ENCODE peak calls at places on chromosomes 5 and 9, in eight cellular contexts. G is A549, T is AG04450, M is H7, F is MM.1S, O is esophagus squamous epithelium, U is fibroblast of the aortic adventitia, V is lower lobe of right lung. I is an unnamed sample.

GRCh38 chr9:69385474-69386091 is 60.6 kb downstream of the ENTREP1 start:
- DNase-seq in G (no peak), F (peak), O (no peak), V (peak), U (no peak), M (peak), T (no peak), I (no peak)

GRCh38 chr5:51960617-51961115 is 577.4 kb downstream of the ISL1 start:
- DNase-seq in F (peak), O (no peak), T (no peak), M (no peak), U (peak), V (no peak), G (no peak), I (no peak)

GRCh38 chr9:116116411-116116810 is 37.2 kb upstream of the PAPPA start:
- DNase-seq in M (no peak), U (peak), F (no peak), G (no peak), V (no peak), O (no peak), T (no peak), I (no peak)

GRCh38 chr5:76401801-76402250 is 1.3 kb upstream of the IQGAP2 start:
- DNase-seq in M (no peak), G (no peak), O (no peak), T (no peak), V (peak), U (no peak), F (peak), I (no peak)

GRCh38 chr5:23977996-23978395 is 470.6 kb downstream of the PRDM9 start:
- DNase-seq in V (no peak), G (no peak), U (no peak), T (no peak), M (peak), O (no peak), F (peak), I (no peak)

GRCh38 chr5:54753034-54753433 is 232.4 kb downstream of the ESM1 start:
- DNase-seq in T (no peak), G (no peak), M (no peak), O (no peak), U (peak), F (peak), V (no peak), I (no peak)

GRCh38 chr5:146051678-146052077 is 53.7 kb downstream of the PLAC8L1 start:
- DNase-seq in M (no peak), F (no peak), O (no peak), T (peak), U (peak), G (no peak), V (no peak), I (no peak)

GRCh38 chr5:176441921-176442323 is 6.3 kb upstream of the FAF2 start:
- DNase-seq in U (peak), T (no peak), F (no peak), O (no peak), V (no peak), G (no peak), M (peak), I (no peak)

GRCh38 chr5:306011-306805 is 15.3 kb upstream of the AHRR start:
- DNase-seq in T (no peak), M (peak), V (no peak), O (no peak), U (no peak), F (no peak), G (no peak), I (peak)

GRCh38 chr9:136928591-136928990 is 15.9 kb downstream of the FBXW5 start:
- DNase-seq in U (no peak), V (no peak), F (no peak), G (no peak), T (no peak), O (no peak), M (no peak), I (no peak)

GRCh38 chr5:104452554-104452953 is 890.0 kb upstream of the NUDT12 start:
- DNase-seq in F (no peak), T (no peak), V (no peak), M (no peak), O (no peak), U (no peak), G (no peak), I (no peak)

GRCh38 chr9:109956811-109957440 is 176.9 kb downstream of the PALM2AKAP2 start:
- DNase-seq in O (no peak), F (no peak), M (no peak), T (peak), G (no peak), U (peak), V (no peak), I (no peak)

GRCh38 chr9:6855860-6856259 is 98.1 kb downstream of the KDM4C start:
- DNase-seq in O (no peak), V (peak), U (no peak), F (no peak), M (no peak), T (no peak), G (no peak), I (no peak)

GRCh38 chr5:111697215-111697614 is 59.8 kb downstream of the NREP start:
- DNase-seq in G (no peak), O (no peak), V (no peak), F (no peak), U (peak), T (no peak), M (no peak), I (no peak)

GRCh38 chr9:127931092-127931881 is 710 bp upstream of the PIP5KL1 start:
- DNase-seq in T (no peak), M (no peak), V (no peak), G (peak), U (peak), F (peak), O (no peak), I (peak)

GRCh38 chr5:111530298-111530740 is 18.0 kb upstream of the STARD4 start:
- DNase-seq in V (peak), T (no peak), G (peak), M (no peak), F (no peak), O (peak), U (no peak), I (peak)

GRCh38 chr5:93588586-93589347 is 5.7 kb downstream of the NR2F1 start:
- DNase-seq in F (no peak), T (no peak), O (no peak), V (no peak), G (no peak), U (no peak), M (peak), I (no peak)

GRCh38 chr5:3118321-3118720 is 366.8 kb upstream of the IRX2 start:
- DNase-seq in O (no peak), M (peak), F (no peak), V (no peak), G (no peak), U (no peak), T (no peak), I (no peak)

GRCh38 chr5:6705088-6705487 is 8.1 kb upstream of the TENT4A start:
- DNase-seq in O (no peak), V (no peak), F (no peak), M (no peak), U (no peak), G (no peak), T (no peak), I (no peak)

GRCh38 chr5:40386293-40386692 is 293.4 kb upstream of the PTGER4 start:
- DNase-seq in F (peak), U (no peak), O (no peak), G (no peak), M (no peak), V (no peak), T (peak), I (peak)

GRCh38 chr5:165360366-165361142 is 1855.1 kb downstream of the MAT2B start:
- DNase-seq in F (peak), U (no peak), V (no peak), M (no peak), T (no peak), G (no peak), O (no peak), I (no peak)

GRCh38 chr5:79020861-79021561 is 35.9 kb upstream of the ARSB start:
- DNase-seq in G (peak), F (peak), T (peak), U (peak), V (peak), M (peak), O (no peak), I (peak)

GRCh38 chr9:92600742-92601261 is 65.0 kb upstream of the ECM2 start:
- DNase-seq in T (peak), O (no peak), M (no peak), G (no peak), U (peak), V (no peak), F (no peak), I (no peak)

GRCh38 chr9:127647451-127647850 is 35.4 kb downstream of the STXBP1 start:
- DNase-seq in O (no peak), T (no peak), U (no peak), G (no peak), V (no peak), F (no peak), M (no peak), I (no peak)

GRCh38 chr9:131402738-131403492 is 9.0 kb downstream of the PRRC2B start:
- DNase-seq in O (no peak), F (no peak), G (peak), T (peak), U (peak), M (peak), V (peak), I (peak)
- H3K4me3 ChIP-seq in O (peak), F (no peak), G (peak), T (peak), U (peak), M (no peak), V (peak), I (no peak)

GRCh38 chr5:178817506-178817905 is 42.2 kb upstream of the ZNF354B start:
- DNase-seq in M (no peak), V (no peak), G (no peak), O (no peak), T (no peak), U (no peak), F (no peak), I (no peak)
- H3K4me3 ChIP-seq in M (no peak), V (no peak), G (no peak), O (no peak), T (no peak), U (no peak), F (no peak), I (no peak)

GRCh38 chr5:149654893-149655505 is 73.7 kb downstream of the ARHGEF37 start:
- DNase-seq in T (no peak), O (no peak), F (no peak), V (no peak), U (no peak), M (no peak), G (no peak), I (no peak)
- H3K4me3 ChIP-seq in T (no peak), O (no peak), F (no peak), V (no peak), U (no peak), M (no peak), G (no peak), I (no peak)

GRCh38 chr9:546797-547223 is 294.7 kb upstream of the DMRT1 start:
- DNase-seq in F (no peak), U (peak), M (peak), G (no peak), O (no peak), V (no peak), T (no peak), I (no peak)
- H3K4me3 ChIP-seq in F (no peak), U (no peak), M (no peak), G (no peak), O (no peak), V (no peak), T (no peak), I (no peak)

DNA sequence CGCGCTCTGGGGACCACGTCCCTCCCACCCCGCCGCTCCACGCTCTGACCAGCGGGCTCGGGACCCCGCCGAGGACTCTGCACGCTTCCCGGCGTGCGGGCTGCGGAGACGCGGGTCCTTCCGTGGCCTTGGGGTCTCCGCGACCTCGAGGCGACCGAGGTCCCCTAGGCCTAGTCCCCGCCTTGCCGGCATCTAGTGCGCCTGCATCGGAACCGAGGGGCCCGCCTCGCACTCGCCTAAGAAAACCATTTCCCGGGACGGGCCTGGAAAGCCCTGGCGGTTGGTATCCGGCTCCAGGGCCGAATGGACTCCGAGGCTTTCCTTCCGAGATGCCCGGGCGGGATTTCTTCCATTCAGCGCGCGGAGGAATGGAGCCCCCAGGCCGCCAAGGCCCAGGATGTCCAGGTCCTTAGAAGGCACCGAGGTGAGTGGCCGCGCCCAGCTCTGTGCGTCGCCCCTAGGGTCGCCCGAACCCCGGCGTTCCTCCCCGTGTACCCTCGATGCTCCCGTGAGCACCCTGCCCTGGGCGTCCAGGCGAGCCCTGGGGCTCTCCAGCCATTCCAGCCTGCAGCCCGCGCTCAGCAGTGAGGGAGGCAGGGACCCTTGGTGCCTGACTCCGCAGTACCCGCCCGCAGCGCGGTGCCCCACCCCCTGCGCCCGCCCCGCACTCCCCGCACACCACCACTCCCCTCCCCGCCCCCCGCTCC is 808 bp upstream of the SLC6A3 start:
- DNase-seq in T (no peak), O (no peak), U (no peak), M (peak), F (no peak), G (no peak), V (no peak), I (no peak)
- H3K4me3 ChIP-seq in T (no peak), O (no peak), U (no peak), M (peak), F (no peak), G (peak), V (no peak), I (no peak)